ENCODE peak calls at places on chromosomes 1 and 21, in nine cellular contexts. L, P, B, K, I, X, Q, O and Z are unnamed samples.

GRCh38 chr21:45912611-45913415 is 68.8 kb upstream of the COL6A1 start:
- DNase-seq in K (no peak), I (no peak), Q (no peak), L (peak; percentile 37), X (no peak), O (peak; percentile 43), P (no peak), B (no peak), Z (no peak)

GRCh38 chr1:160056648-160057169 is 13.3 kb downstream of the KCNJ10 start:
- DNase-seq in I (no peak), Q (no peak), P (no peak), X (no peak), L (no peak), B (no peak), K (no peak), O (no peak), Z (no peak)

GRCh38 chr1:80731241-80731894 is 1069.4 kb upstream of the ADGRL2 start:
- DNase-seq in Q (no peak), I (no peak), L (no peak), X (no peak), B (no peak), P (no peak), K (no peak), O (no peak), Z (no peak)

GRCh38 chr1:4105300-4105880 is 205.3 kb upstream of the C1orf174 start:
- DNase-seq in B (no peak), K (no peak), I (no peak), Q (no peak), X (no peak), O (peak; percentile 34), P (peak; percentile 71), L (no peak), Z (no peak)

GRCh38 chr1:1833456-1833855 is 55.2 kb upstream of the NADK start:
- DNase-seq in O (no peak), B (no peak), I (no peak), X (no peak), K (no peak), Q (no peak), L (no peak), P (no peak), Z (no peak)

GRCh38 chr21:41682719-41683179 is 84.1 kb downstream of the RIPK4 start:
- DNase-seq in B (no peak), L (no peak), O (no peak), X (no peak), P (peak; percentile 89), K (no peak), I (no peak), Q (no peak), Z (no peak)

GRCh38 chr1:48530727-48531351 is 58.8 kb upstream of the SPATA6 start:
- DNase-seq in P (no peak), O (peak; percentile 54), Q (peak; percentile 29), X (peak; percentile 36), K (no peak), I (no peak), B (peak; percentile 98), L (no peak), Z (no peak)

GRCh38 chr1:30460661-30461060 is 262.7 kb downstream of the MATN1 start:
- DNase-seq in O (peak; percentile 13), I (no peak), X (no peak), K (no peak), L (no peak), B (no peak), Q (no peak), P (peak; percentile 59), Z (no peak)

GRCh38 chr21:45067462-45068285 is 6.7 kb upstream of the ADARB1 start:
- DNase-seq in P (peak; percentile 53), K (no peak), O (no peak), X (no peak), L (no peak), B (no peak), I (no peak), Q (no peak), Z (no peak)

GRCh38 chr1:94119306-94119705 is 1.6 kb downstream of the ABCA4 start:
- DNase-seq in P (peak; percentile 74), X (no peak), I (no peak), B (no peak), Q (no peak), O (no peak), L (no peak), K (no peak), Z (no peak)

GRCh38 chr1:26164036-26164927 is 4.5 kb downstream of the C1orf232 start:
- DNase-seq in L (peak; percentile 83), Q (no peak), B (peak; percentile 77), P (no peak), O (peak; percentile 75), K (peak; percentile 41), I (no peak), X (no peak), Z (peak; percentile 56)
- TF ChIP-seq CTCF in L (peak; percentile 91), Q (no peak), B (peak; percentile 39), P (no peak), O (peak; percentile 79), K (peak; percentile 84), I (peak; percentile 74), X (no peak), Z (peak; percentile 76)

GRCh38 chr1:7902478-7903084 is 38.1 kb downstream of the TNFRSF9 start:
- DNase-seq in B (peak; percentile 79), X (peak; percentile 70), L (peak; percentile 77), I (no peak), Q (peak; percentile 77), K (peak; percentile 42), P (peak; percentile 85), O (peak; percentile 65), Z (peak; percentile 43)

GRCh38 chr1:7893529-7894180 is 40.8 kb upstream of the UTS2 start:
- DNase-seq in P (peak; percentile 31), B (no peak), I (no peak), Q (peak; percentile 72), K (no peak), L (no peak), O (no peak), X (no peak), Z (no peak)

GRCh38 chr1:7899741-7900140 is 40.9 kb downstream of the TNFRSF9 start:
- DNase-seq in O (no peak), X (no peak), P (peak; percentile 20), Q (peak; percentile 45), K (no peak), L (no peak), B (no peak), I (no peak), Z (no peak)

GRCh38 chr1:7896994-7897393 is 43.6 kb downstream of the TNFRSF9 start:
- DNase-seq in B (no peak), O (no peak), I (no peak), L (no peak), Q (no peak), K (no peak), P (no peak), X (no peak), Z (no peak)

DNA sequence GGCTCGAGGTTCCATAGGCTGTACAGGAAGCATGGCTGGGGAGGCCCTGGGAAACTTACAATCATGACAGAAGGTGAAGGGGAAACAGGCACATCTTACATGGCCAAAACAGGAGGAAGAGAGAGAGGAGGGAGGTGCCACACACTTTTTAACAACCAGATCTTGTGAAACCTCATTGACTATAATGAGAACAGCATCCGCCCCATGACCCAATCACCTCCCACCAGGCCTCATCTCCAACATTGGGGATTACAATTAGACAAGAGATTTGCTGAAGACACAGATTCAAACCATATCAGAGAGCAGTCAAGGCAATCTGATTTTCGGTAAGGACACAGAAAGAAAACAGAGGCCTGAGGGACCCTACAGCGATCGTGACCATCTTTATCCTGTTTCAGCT is 41.7 kb downstream of the TNFRSF9 start:
- DNase-seq in O (no peak), L (no peak), X (no peak), Q (no peak), B (no peak), P (peak; percentile 25), I (no peak), K (no peak), Z (no peak)
- TF ChIP-seq CTCF in O (no peak), L (no peak), X (no peak), Q (no peak), B (no peak), P (no peak), I (no peak), K (no peak), Z (no peak)

GRCh38 chr1:118154220-118154619 is 30.8 kb downstream of the SPAG17 start:
- DNase-seq in Q (no peak), X (no peak), L (no peak), O (no peak), K (no peak), B (no peak), I (no peak), P (no peak), Z (no peak)
- TF ChIP-seq CTCF in Q (peak; percentile 33), X (no peak), L (peak; percentile 17), O (peak; percentile 47), K (no peak), B (no peak), I (peak; percentile 25), P (no peak), Z (no peak)

GRCh38 chr1:204072951-204073836 is at the start of gene SOX13:
- DNase-seq in K (peak; percentile 9), O (peak; percentile 93), L (peak; percentile 90), B (peak; percentile 84), X (no peak), Q (peak; percentile 93), P (peak; percentile 97), I (no peak), Z (peak; percentile 40)
- TF ChIP-seq CTCF in K (no peak), O (no peak), L (no peak), B (no peak), X (no peak), Q (peak; percentile 38), P (no peak), I (no peak), Z (no peak)

DNA sequence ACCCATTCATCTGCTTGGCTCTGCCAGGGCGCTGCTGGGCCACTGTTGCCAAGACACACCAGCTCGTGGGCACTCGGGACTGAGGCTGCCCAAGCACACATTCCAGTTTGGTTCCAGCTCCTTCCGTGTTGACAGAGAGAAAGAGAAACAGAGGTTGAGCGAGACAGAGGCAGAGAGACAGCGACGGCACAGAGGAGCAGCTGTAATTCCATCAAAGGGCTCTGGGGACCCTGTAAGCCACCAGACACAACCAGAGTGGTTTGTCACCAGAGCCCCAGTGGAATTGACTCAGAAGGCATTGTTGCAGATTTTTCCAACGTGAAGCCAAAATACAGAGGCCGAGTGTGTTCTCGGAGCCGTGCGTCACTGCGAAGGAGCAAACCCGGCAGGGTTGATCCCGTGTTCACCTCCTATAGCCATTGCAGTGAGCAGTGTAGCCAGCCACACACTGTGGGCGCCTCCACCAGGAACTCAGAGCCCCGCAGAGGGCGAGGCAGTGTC is 33.5 kb downstream of the SYF2 start:
- DNase-seq in L (no peak), K (no peak), B (no peak), X (no peak), I (no peak), P (no peak), Q (peak; percentile 54), O (no peak), Z (no peak)
- TF ChIP-seq CTCF in L (no peak), K (peak; percentile 8), B (no peak), X (no peak), I (no peak), P (peak; percentile 47), Q (no peak), O (no peak), Z (no peak)